ENCODE peak calls at places on chromosomes 5 and 9, in ten cellular contexts. One of them, this sample, is unnamed.

GRCh38 chr9:134172198-134173126 is 8.1 kb upstream of the RNU6ATAC start:
- DNase-seq in aorta: no peak
- DNase-seq in brain microvascular endothelial cell: no peak
- DNase-seq in stimulated activated CD4-positive, alpha-beta T cell treated with anti-CD3 and anti-CD28 coated beads, Interleukin-1b, Interleukin-23, amount 100 ng/mL, for 24 hours: no peak
- DNase-seq in HuH-7: no peak
- DNase-seq in psoas muscle: no peak
- DNase-seq in globus pallidus: no peak
- DNase-seq in adipocyte: no peak
- DNase-seq in NT2/D1: no peak
- DNase-seq in H54: no peak
- DNase-seq in this sample: no peak

GRCh38 chr9:8486095-8486494 is 686.5 kb upstream of the DMAC1 start:
- DNase-seq in H54: peak
- DNase-seq in stimulated activated CD4-positive, alpha-beta T cell treated with anti-CD3 and anti-CD28 coated beads, Interleukin-1b, Interleukin-23, amount 100 ng/mL, for 24 hours: no peak
- DNase-seq in brain microvascular endothelial cell: peak
- DNase-seq in HuH-7: peak
- DNase-seq in globus pallidus: peak
- DNase-seq in aorta: no peak
- DNase-seq in NT2/D1: peak
- DNase-seq in adipocyte: no peak
- DNase-seq in psoas muscle: no peak
- DNase-seq in this sample: no peak

GRCh38 chr9:99085949-99086948 is 18.7 kb upstream of the TGFBR1 start:
- DNase-seq in psoas muscle: peak
- DNase-seq in NT2/D1: no peak
- DNase-seq in brain microvascular endothelial cell: peak
- DNase-seq in adipocyte: peak
- DNase-seq in globus pallidus: no peak
- DNase-seq in H54: peak
- DNase-seq in HuH-7: no peak
- DNase-seq in stimulated activated CD4-positive, alpha-beta T cell treated with anti-CD3 and anti-CD28 coated beads, Interleukin-1b, Interleukin-23, amount 100 ng/mL, for 24 hours: no peak
- DNase-seq in aorta: peak
- DNase-seq in this sample: no peak

GRCh38 chr5:113112435-113112834 is 135.8 kb downstream of the DCP2 start:
- DNase-seq in psoas muscle: no peak
- DNase-seq in NT2/D1: no peak
- DNase-seq in aorta: no peak
- DNase-seq in adipocyte: peak
- DNase-seq in brain microvascular endothelial cell: no peak
- DNase-seq in H54: no peak
- DNase-seq in globus pallidus: no peak
- DNase-seq in HuH-7: no peak
- DNase-seq in stimulated activated CD4-positive, alpha-beta T cell treated with anti-CD3 and anti-CD28 coated beads, Interleukin-1b, Interleukin-23, amount 100 ng/mL, for 24 hours: no peak
- DNase-seq in this sample: no peak

GRCh38 chr9:98565152-98566135 is 143.3 kb downstream of the GABBR2 start:
- DNase-seq in aorta: no peak
- DNase-seq in adipocyte: no peak
- DNase-seq in HuH-7: no peak
- DNase-seq in psoas muscle: no peak
- DNase-seq in NT2/D1: no peak
- DNase-seq in stimulated activated CD4-positive, alpha-beta T cell treated with anti-CD3 and anti-CD28 coated beads, Interleukin-1b, Interleukin-23, amount 100 ng/mL, for 24 hours: no peak
- DNase-seq in globus pallidus: no peak
- DNase-seq in H54: no peak
- DNase-seq in brain microvascular endothelial cell: no peak
- DNase-seq in this sample: no peak

GRCh38 chr9:22622823-22623222 is 176.2 kb downstream of the DMRTA1 start:
- DNase-seq in brain microvascular endothelial cell: no peak
- DNase-seq in adipocyte: peak
- DNase-seq in globus pallidus: no peak
- DNase-seq in stimulated activated CD4-positive, alpha-beta T cell treated with anti-CD3 and anti-CD28 coated beads, Interleukin-1b, Interleukin-23, amount 100 ng/mL, for 24 hours: no peak
- DNase-seq in NT2/D1: no peak
- DNase-seq in HuH-7: no peak
- DNase-seq in psoas muscle: no peak
- DNase-seq in aorta: no peak
- DNase-seq in H54: no peak
- DNase-seq in this sample: no peak

GRCh38 chr9:110977259-110977709 is 61.0 kb downstream of the LPAR1 start:
- DNase-seq in psoas muscle: no peak
- DNase-seq in NT2/D1: no peak
- DNase-seq in globus pallidus: no peak
- DNase-seq in stimulated activated CD4-positive, alpha-beta T cell treated with anti-CD3 and anti-CD28 coated beads, Interleukin-1b, Interleukin-23, amount 100 ng/mL, for 24 hours: no peak
- DNase-seq in H54: peak
- DNase-seq in brain microvascular endothelial cell: peak
- DNase-seq in adipocyte: peak
- DNase-seq in aorta: no peak
- DNase-seq in HuH-7: no peak
- DNase-seq in this sample: no peak

GRCh38 chr5:96790851-96791513 is 16.8 kb downstream of the ERAP1 start:
- DNase-seq in brain microvascular endothelial cell: peak
- DNase-seq in stimulated activated CD4-positive, alpha-beta T cell treated with anti-CD3 and anti-CD28 coated beads, Interleukin-1b, Interleukin-23, amount 100 ng/mL, for 24 hours: no peak
- DNase-seq in H54: no peak
- DNase-seq in globus pallidus: no peak
- DNase-seq in psoas muscle: no peak
- DNase-seq in HuH-7: no peak
- DNase-seq in NT2/D1: no peak
- DNase-seq in aorta: no peak
- DNase-seq in adipocyte: peak
- DNase-seq in this sample: no peak

GRCh38 chr9:72315510-72316287 is 49.3 kb downstream of the ZFAND5 start:
- DNase-seq in globus pallidus: peak
- DNase-seq in HuH-7: no peak
- DNase-seq in brain microvascular endothelial cell: no peak
- DNase-seq in adipocyte: peak
- DNase-seq in H54: peak
- DNase-seq in stimulated activated CD4-positive, alpha-beta T cell treated with anti-CD3 and anti-CD28 coated beads, Interleukin-1b, Interleukin-23, amount 100 ng/mL, for 24 hours: no peak
- DNase-seq in psoas muscle: peak
- DNase-seq in NT2/D1: no peak
- DNase-seq in aorta: no peak
- DNase-seq in this sample: no peak

GRCh38 chr9:91034976-91035824 is 233.6 kb downstream of the SYK start:
- DNase-seq in psoas muscle: no peak
- DNase-seq in aorta: no peak
- DNase-seq in globus pallidus: no peak
- DNase-seq in HuH-7: no peak
- DNase-seq in NT2/D1: no peak
- DNase-seq in brain microvascular endothelial cell: no peak
- DNase-seq in H54: no peak
- DNase-seq in adipocyte: no peak
- DNase-seq in stimulated activated CD4-positive, alpha-beta T cell treated with anti-CD3 and anti-CD28 coated beads, Interleukin-1b, Interleukin-23, amount 100 ng/mL, for 24 hours: no peak
- DNase-seq in this sample: no peak

GRCh38 chr9:111805841-111806241 is 11.1 kb upstream of the SHOC1 start:
- DNase-seq in HuH-7: no peak
- DNase-seq in NT2/D1: no peak
- DNase-seq in globus pallidus: no peak
- DNase-seq in stimulated activated CD4-positive, alpha-beta T cell treated with anti-CD3 and anti-CD28 coated beads, Interleukin-1b, Interleukin-23, amount 100 ng/mL, for 24 hours: no peak
- DNase-seq in aorta: no peak
- DNase-seq in adipocyte: peak
- DNase-seq in H54: peak
- DNase-seq in brain microvascular endothelial cell: peak
- DNase-seq in psoas muscle: no peak
- DNase-seq in this sample: no peak

GRCh38 chr5:150068961-150069618 is 17.3 kb downstream of the CSF1R start:
- DNase-seq in brain microvascular endothelial cell: no peak
- DNase-seq in NT2/D1: no peak
- DNase-seq in HuH-7: no peak
- DNase-seq in adipocyte: no peak
- DNase-seq in aorta: no peak
- DNase-seq in stimulated activated CD4-positive, alpha-beta T cell treated with anti-CD3 and anti-CD28 coated beads, Interleukin-1b, Interleukin-23, amount 100 ng/mL, for 24 hours: no peak
- DNase-seq in psoas muscle: no peak
- DNase-seq in H54: no peak
- DNase-seq in globus pallidus: no peak
- DNase-seq in this sample: no peak

GRCh38 chr9:137278061-137278912 is 761 bp downstream of the TOR4A start:
- DNase-seq in adipocyte: peak
- DNase-seq in globus pallidus: no peak
- DNase-seq in aorta: peak
- DNase-seq in stimulated activated CD4-positive, alpha-beta T cell treated with anti-CD3 and anti-CD28 coated beads, Interleukin-1b, Interleukin-23, amount 100 ng/mL, for 24 hours: no peak
- DNase-seq in psoas muscle: peak
- DNase-seq in H54: no peak
- DNase-seq in HuH-7: no peak
- DNase-seq in brain microvascular endothelial cell: no peak
- DNase-seq in NT2/D1: no peak
- DNase-seq in this sample: no peak

GRCh38 chr9:110850401-110851135 is 182.0 kb downstream of the MUSK start:
- DNase-seq in aorta: no peak
- DNase-seq in psoas muscle: no peak
- DNase-seq in NT2/D1: no peak
- DNase-seq in HuH-7: no peak
- DNase-seq in brain microvascular endothelial cell: no peak
- DNase-seq in globus pallidus: no peak
- DNase-seq in H54: no peak
- DNase-seq in stimulated activated CD4-positive, alpha-beta T cell treated with anti-CD3 and anti-CD28 coated beads, Interleukin-1b, Interleukin-23, amount 100 ng/mL, for 24 hours: no peak
- DNase-seq in adipocyte: no peak
- DNase-seq in this sample: no peak

GRCh38 chr5:132011561-132012384 is at the start of gene ACSL6:
- DNase-seq in globus pallidus: no peak
- DNase-seq in psoas muscle: peak
- DNase-seq in HuH-7: no peak
- DNase-seq in stimulated activated CD4-positive, alpha-beta T cell treated with anti-CD3 and anti-CD28 coated beads, Interleukin-1b, Interleukin-23, amount 100 ng/mL, for 24 hours: no peak
- DNase-seq in adipocyte: peak
- DNase-seq in H54: no peak
- DNase-seq in brain microvascular endothelial cell: no peak
- DNase-seq in aorta: peak
- DNase-seq in NT2/D1: no peak
- DNase-seq in this sample: peak

GRCh38 chr5:133287500-133287899 is 235.7 kb downstream of the HSPA4 start:
- DNase-seq in aorta: no peak
- DNase-seq in stimulated activated CD4-positive, alpha-beta T cell treated with anti-CD3 and anti-CD28 coated beads, Interleukin-1b, Interleukin-23, amount 100 ng/mL, for 24 hours: no peak
- DNase-seq in HuH-7: peak
- DNase-seq in NT2/D1: peak
- DNase-seq in globus pallidus: peak
- DNase-seq in brain microvascular endothelial cell: peak
- DNase-seq in adipocyte: peak
- DNase-seq in psoas muscle: peak
- DNase-seq in H54: no peak
- DNase-seq in this sample: peak

GRCh38 chr5:130571076-130571475 is 594.0 kb downstream of the HINT1 start:
- DNase-seq in aorta: no peak
- DNase-seq in HuH-7: no peak
- DNase-seq in stimulated activated CD4-positive, alpha-beta T cell treated with anti-CD3 and anti-CD28 coated beads, Interleukin-1b, Interleukin-23, amount 100 ng/mL, for 24 hours: no peak
- DNase-seq in globus pallidus: no peak
- DNase-seq in NT2/D1: no peak
- DNase-seq in psoas muscle: no peak
- DNase-seq in H54: no peak
- DNase-seq in adipocyte: peak
- DNase-seq in brain microvascular endothelial cell: peak
- DNase-seq in this sample: no peak

GRCh38 chr5:151937851-151938250 is 13.2 kb upstream of the GLRA1 start:
- DNase-seq in adipocyte: no peak
- DNase-seq in HuH-7: no peak
- DNase-seq in stimulated activated CD4-positive, alpha-beta T cell treated with anti-CD3 and anti-CD28 coated beads, Interleukin-1b, Interleukin-23, amount 100 ng/mL, for 24 hours: no peak
- DNase-seq in psoas muscle: no peak
- DNase-seq in globus pallidus: no peak
- DNase-seq in aorta: no peak
- DNase-seq in H54: no peak
- DNase-seq in brain microvascular endothelial cell: no peak
- DNase-seq in NT2/D1: no peak
- DNase-seq in this sample: no peak

GRCh38 chr5:177427919-177428573 is 1.6 kb downstream of the GRK6 start:
- DNase-seq in stimulated activated CD4-positive, alpha-beta T cell treated with anti-CD3 and anti-CD28 coated beads, Interleukin-1b, Interleukin-23, amount 100 ng/mL, for 24 hours: no peak
- DNase-seq in adipocyte: no peak
- DNase-seq in aorta: peak
- DNase-seq in brain microvascular endothelial cell: no peak
- DNase-seq in NT2/D1: no peak
- DNase-seq in H54: no peak
- DNase-seq in HuH-7: no peak
- DNase-seq in psoas muscle: no peak
- DNase-seq in globus pallidus: no peak
- DNase-seq in this sample: no peak

GRCh38 chr9:20844916-20845315 is 160.9 kb downstream of the FOCAD start:
- DNase-seq in stimulated activated CD4-positive, alpha-beta T cell treated with anti-CD3 and anti-CD28 coated beads, Interleukin-1b, Interleukin-23, amount 100 ng/mL, for 24 hours: no peak
- DNase-seq in aorta: no peak
- DNase-seq in brain microvascular endothelial cell: no peak
- DNase-seq in adipocyte: no peak
- DNase-seq in H54: no peak
- DNase-seq in NT2/D1: no peak
- DNase-seq in globus pallidus: no peak
- DNase-seq in HuH-7: no peak
- DNase-seq in psoas muscle: no peak
- DNase-seq in this sample: no peak

GRCh38 chr9:121353246-121353975 is 16.6 kb downstream of the STOM start:
- DNase-seq in HuH-7: no peak
- DNase-seq in NT2/D1: no peak
- DNase-seq in aorta: no peak
- DNase-seq in globus pallidus: no peak
- DNase-seq in psoas muscle: no peak
- DNase-seq in H54: no peak
- DNase-seq in stimulated activated CD4-positive, alpha-beta T cell treated with anti-CD3 and anti-CD28 coated beads, Interleukin-1b, Interleukin-23, amount 100 ng/mL, for 24 hours: no peak
- DNase-seq in adipocyte: no peak
- DNase-seq in brain microvascular endothelial cell: no peak
- DNase-seq in this sample: peak

GRCh38 chr9:1207681-1208080 is 157.5 kb downstream of the DMRT2 start:
- DNase-seq in adipocyte: no peak
- DNase-seq in HuH-7: no peak
- DNase-seq in stimulated activated CD4-positive, alpha-beta T cell treated with anti-CD3 and anti-CD28 coated beads, Interleukin-1b, Interleukin-23, amount 100 ng/mL, for 24 hours: no peak
- DNase-seq in brain microvascular endothelial cell: peak
- DNase-seq in aorta: no peak
- DNase-seq in H54: no peak
- DNase-seq in NT2/D1: no peak
- DNase-seq in globus pallidus: no peak
- DNase-seq in psoas muscle: no peak
- DNase-seq in this sample: no peak

GRCh38 chr5:12072441-12072840 is 168.2 kb upstream of the CTNND2 start:
- DNase-seq in HuH-7: no peak
- DNase-seq in brain microvascular endothelial cell: no peak
- DNase-seq in stimulated activated CD4-positive, alpha-beta T cell treated with anti-CD3 and anti-CD28 coated beads, Interleukin-1b, Interleukin-23, amount 100 ng/mL, for 24 hours: no peak
- DNase-seq in adipocyte: no peak
- DNase-seq in aorta: no peak
- DNase-seq in psoas muscle: no peak
- DNase-seq in NT2/D1: no peak
- DNase-seq in globus pallidus: no peak
- DNase-seq in H54: no peak
- DNase-seq in this sample: no peak

GRCh38 chr9:91757802-91758201 is 192.2 kb downstream of the ROR2 start:
- DNase-seq in stimulated activated CD4-positive, alpha-beta T cell treated with anti-CD3 and anti-CD28 coated beads, Interleukin-1b, Interleukin-23, amount 100 ng/mL, for 24 hours: no peak
- DNase-seq in NT2/D1: no peak
- DNase-seq in aorta: no peak
- DNase-seq in H54: no peak
- DNase-seq in HuH-7: no peak
- DNase-seq in globus pallidus: no peak
- DNase-seq in brain microvascular endothelial cell: no peak
- DNase-seq in adipocyte: no peak
- DNase-seq in psoas muscle: no peak
- DNase-seq in this sample: no peak

GRCh38 chr9:123360161-123361085 is 4.4 kb downstream of the CRB2 start:
- DNase-seq in globus pallidus: peak
- DNase-seq in aorta: no peak
- DNase-seq in adipocyte: no peak
- DNase-seq in psoas muscle: no peak
- DNase-seq in NT2/D1: peak
- DNase-seq in brain microvascular endothelial cell: no peak
- DNase-seq in stimulated activated CD4-positive, alpha-beta T cell treated with anti-CD3 and anti-CD28 coated beads, Interleukin-1b, Interleukin-23, amount 100 ng/mL, for 24 hours: no peak
- DNase-seq in HuH-7: peak
- DNase-seq in H54: no peak
- DNase-seq in this sample: peak

GRCh38 chr5:149962040-149962439 is 1.5 kb downstream of the SLC26A2 start:
- DNase-seq in brain microvascular endothelial cell: peak
- DNase-seq in HuH-7: peak
- DNase-seq in aorta: no peak
- DNase-seq in H54: no peak
- DNase-seq in NT2/D1: no peak
- DNase-seq in psoas muscle: no peak
- DNase-seq in adipocyte: peak
- DNase-seq in globus pallidus: peak
- DNase-seq in stimulated activated CD4-positive, alpha-beta T cell treated with anti-CD3 and anti-CD28 coated beads, Interleukin-1b, Interleukin-23, amount 100 ng/mL, for 24 hours: no peak
- DNase-seq in this sample: peak

GRCh38 chr5:39570418-39571027 is 145.7 kb upstream of the DAB2 start:
- DNase-seq in stimulated activated CD4-positive, alpha-beta T cell treated with anti-CD3 and anti-CD28 coated beads, Interleukin-1b, Interleukin-23, amount 100 ng/mL, for 24 hours: no peak
- DNase-seq in globus pallidus: peak
- DNase-seq in HuH-7: peak
- DNase-seq in brain microvascular endothelial cell: peak
- DNase-seq in aorta: no peak
- DNase-seq in adipocyte: peak
- DNase-seq in NT2/D1: peak
- DNase-seq in H54: no peak
- DNase-seq in psoas muscle: no peak
- DNase-seq in this sample: no peak

GRCh38 chr5:756171-756570 is 28.4 kb downstream of the ZDHHC11B start:
- DNase-seq in globus pallidus: no peak
- DNase-seq in stimulated activated CD4-positive, alpha-beta T cell treated with anti-CD3 and anti-CD28 coated beads, Interleukin-1b, Interleukin-23, amount 100 ng/mL, for 24 hours: no peak
- DNase-seq in psoas muscle: peak
- DNase-seq in adipocyte: no peak
- DNase-seq in aorta: peak
- DNase-seq in NT2/D1: no peak
- DNase-seq in brain microvascular endothelial cell: no peak
- DNase-seq in HuH-7: no peak
- DNase-seq in H54: no peak
- DNase-seq in this sample: peak

This sample was measured in GM13977.